ENCODE peak calls at places on chromosomes 4 and X, in six cellular contexts. One of them, this sample, is unnamed. For H3K36me3, the result is how much of the 10 kb centered on the place peaks cover.

GRCh38 chr4:76216975-76217814 is 3.6 kb upstream of the SCARB2 start:
- DNase-seq in right atrium auricular region: no peak
- DNase-seq in lung: no peak
- DNase-seq in upper lobe of left lung: no peak
- DNase-seq in CD8-positive, alpha-beta T cell: no peak
- DNase-seq in tibial artery: no peak
- DNase-seq in this sample: no peak

GRCh38 chr4:4549534-4549933 is 7.7 kb upstream of the STX18 start:
- DNase-seq in upper lobe of left lung: no peak
- DNase-seq in tibial artery: no peak
- DNase-seq in right atrium auricular region: no peak
- DNase-seq in CD8-positive, alpha-beta T cell: no peak
- DNase-seq in lung: no peak
- DNase-seq in this sample: no peak

GRCh38 chr4:170721812-170722373 is 632.1 kb upstream of the AADAT start:
- DNase-seq in lung: no peak
- DNase-seq in upper lobe of left lung: no peak
- DNase-seq in right atrium auricular region: no peak
- DNase-seq in CD8-positive, alpha-beta T cell: no peak
- DNase-seq in tibial artery: no peak
- DNase-seq in this sample: no peak

GRCh38 chr4:60884545-60884944 is 315.6 kb upstream of the ADGRL3 start:
- DNase-seq in right atrium auricular region: no peak
- DNase-seq in tibial artery: no peak
- DNase-seq in CD8-positive, alpha-beta T cell: no peak
- DNase-seq in lung: no peak
- DNase-seq in upper lobe of left lung: no peak
- DNase-seq in this sample: no peak

GRCh38 chr4:173001571-173001970 is 167.0 kb upstream of the GALNT7 start:
- DNase-seq in lung: no peak
- DNase-seq in CD8-positive, alpha-beta T cell: no peak
- DNase-seq in right atrium auricular region: no peak
- DNase-seq in tibial artery: no peak
- DNase-seq in upper lobe of left lung: no peak
- DNase-seq in this sample: no peak

GRCh38 chrX:114959729-114960128 is 57.7 kb downstream of the IL13RA2 start:
- DNase-seq in right atrium auricular region: no peak
- DNase-seq in upper lobe of left lung: no peak
- DNase-seq in tibial artery: no peak
- DNase-seq in lung: no peak
- DNase-seq in CD8-positive, alpha-beta T cell: no peak
- DNase-seq in this sample: peak

GRCh38 chr4:78902313-78902712 is 36.9 kb downstream of the PAQR3 start:
- DNase-seq in upper lobe of left lung: no peak
- DNase-seq in tibial artery: no peak
- DNase-seq in lung: no peak
- DNase-seq in CD8-positive, alpha-beta T cell: no peak
- DNase-seq in right atrium auricular region: no peak
- DNase-seq in this sample: no peak

GRCh38 chr4:3468154-3468553 is 5.0 kb downstream of the DOK7 start:
- DNase-seq in CD8-positive, alpha-beta T cell: no peak
- DNase-seq in tibial artery: no peak
- DNase-seq in upper lobe of left lung: no peak
- DNase-seq in right atrium auricular region: no peak
- DNase-seq in lung: no peak
- DNase-seq in this sample: peak

DNA sequence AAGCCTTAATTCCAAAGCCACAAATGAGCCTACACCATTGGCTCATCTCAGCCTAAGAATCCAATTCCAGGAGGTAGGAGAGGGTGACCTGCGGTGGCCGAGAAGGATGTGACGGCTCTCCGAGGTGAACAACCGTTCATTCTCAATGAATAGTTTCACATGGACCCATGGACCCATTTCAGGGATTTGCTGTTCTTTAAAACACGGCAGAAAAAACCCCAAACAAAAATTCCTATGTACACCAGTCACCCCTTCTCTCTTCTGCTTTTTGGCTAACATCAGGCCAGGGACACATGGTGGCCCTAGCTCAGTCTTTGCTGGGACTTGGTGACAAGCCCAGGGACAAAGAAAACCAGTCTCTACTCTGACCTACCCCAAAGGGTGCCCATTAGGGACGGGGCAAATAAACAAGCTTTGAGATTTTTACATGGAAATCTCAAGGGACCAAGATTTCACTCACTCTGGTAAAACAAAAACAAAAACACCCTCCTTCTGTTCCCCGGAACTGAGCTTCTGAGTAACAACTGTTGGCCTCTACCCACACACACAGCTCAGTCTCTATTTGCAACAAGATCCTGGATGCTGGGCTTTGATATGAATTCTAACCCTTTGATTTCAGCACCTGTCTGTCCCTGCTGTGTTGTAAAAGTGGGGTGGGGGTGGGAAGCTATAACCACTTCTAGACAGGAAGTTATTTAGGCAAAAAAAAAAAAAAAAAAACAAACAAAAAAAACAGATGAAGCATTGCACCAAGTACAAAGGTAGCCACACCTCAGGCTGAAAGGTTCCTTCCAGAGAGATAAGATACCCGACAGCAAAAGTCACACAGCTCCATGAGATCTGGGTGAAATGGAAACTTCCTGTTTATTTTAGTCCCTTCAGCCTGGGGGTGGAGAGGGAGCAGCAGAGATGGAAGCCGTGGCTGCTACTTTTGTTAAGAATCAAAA is 49.0 kb downstream of the DDX3X start:
- DNase-seq in upper lobe of left lung: peak
- DNase-seq in right atrium auricular region: no peak
- DNase-seq in lung: no peak
- DNase-seq in tibial artery: no peak
- DNase-seq in CD8-positive, alpha-beta T cell: no peak
- DNase-seq in this sample: no peak
- TF ChIP-seq CTCF in upper lobe of left lung: no peak
- TF ChIP-seq CTCF in right atrium auricular region: no peak
- TF ChIP-seq CTCF in lung: no peak
- TF ChIP-seq CTCF in tibial artery: no peak
- TF ChIP-seq CTCF in CD8-positive, alpha-beta T cell: no peak
- TF ChIP-seq CTCF in this sample: no peak

DNA sequence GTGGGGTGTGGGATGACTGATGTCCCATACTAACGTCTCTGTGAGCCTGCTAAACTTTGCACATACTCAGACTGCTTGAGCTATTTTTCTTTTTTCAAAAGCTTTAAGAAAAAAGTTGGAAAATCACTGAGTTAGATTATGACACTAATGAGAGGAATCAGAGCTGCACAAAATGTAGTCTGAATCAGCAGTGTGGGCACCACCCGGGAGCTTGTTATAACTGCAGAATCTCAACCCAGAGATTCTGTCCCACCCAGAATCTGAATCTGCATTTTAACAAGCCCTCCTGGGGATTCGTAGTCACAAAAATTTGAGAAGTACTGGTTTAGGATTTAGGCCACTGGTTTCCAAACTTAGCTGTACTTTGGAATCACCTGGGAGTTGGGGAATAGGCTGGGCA is 102.1 kb upstream of the MID1IP1 start:
- DNase-seq in CD8-positive, alpha-beta T cell: no peak
- DNase-seq in right atrium auricular region: no peak
- DNase-seq in lung: no peak
- DNase-seq in upper lobe of left lung: no peak
- DNase-seq in tibial artery: no peak
- DNase-seq in this sample: no peak
- H3K36me3 ChIP-seq in CD8-positive, alpha-beta T cell: under half
- H3K36me3 ChIP-seq in right atrium auricular region: under half
- H3K36me3 ChIP-seq in lung: under half
- H3K36me3 ChIP-seq in upper lobe of left lung: under half
- H3K36me3 ChIP-seq in tibial artery: under half
- H3K36me3 ChIP-seq in this sample: under half

GRCh38 chr4:123621072-123621705 is 224.6 kb downstream of the SPRY1 start:
- DNase-seq in lung: no peak
- DNase-seq in CD8-positive, alpha-beta T cell: no peak
- DNase-seq in tibial artery: peak
- DNase-seq in upper lobe of left lung: no peak
- DNase-seq in right atrium auricular region: peak
- DNase-seq in this sample: no peak
- TF ChIP-seq CTCF in lung: no peak
- TF ChIP-seq CTCF in CD8-positive, alpha-beta T cell: no peak
- TF ChIP-seq CTCF in tibial artery: no peak
- TF ChIP-seq CTCF in upper lobe of left lung: no peak
- TF ChIP-seq CTCF in right atrium auricular region: no peak
- TF ChIP-seq CTCF in this sample: no peak

GRCh38 chrX:147927220-147927619 is 15.5 kb downstream of the FMR1 start:
- DNase-seq in CD8-positive, alpha-beta T cell: no peak
- DNase-seq in lung: no peak
- DNase-seq in upper lobe of left lung: no peak
- DNase-seq in tibial artery: no peak
- DNase-seq in right atrium auricular region: no peak
- DNase-seq in this sample: no peak
- H3K36me3 ChIP-seq in CD8-positive, alpha-beta T cell: under half
- H3K36me3 ChIP-seq in lung: under half
- H3K36me3 ChIP-seq in upper lobe of left lung: under half
- H3K36me3 ChIP-seq in tibial artery: under half
- H3K36me3 ChIP-seq in right atrium auricular region: under half
- H3K36me3 ChIP-seq in this sample: under half

GRCh38 chrX:125132274-125132673 is 187.4 kb upstream of the TEX13C start:
- DNase-seq in tibial artery: no peak
- DNase-seq in right atrium auricular region: no peak
- DNase-seq in CD8-positive, alpha-beta T cell: no peak
- DNase-seq in upper lobe of left lung: no peak
- DNase-seq in lung: no peak
- DNase-seq in this sample: peak

DNA sequence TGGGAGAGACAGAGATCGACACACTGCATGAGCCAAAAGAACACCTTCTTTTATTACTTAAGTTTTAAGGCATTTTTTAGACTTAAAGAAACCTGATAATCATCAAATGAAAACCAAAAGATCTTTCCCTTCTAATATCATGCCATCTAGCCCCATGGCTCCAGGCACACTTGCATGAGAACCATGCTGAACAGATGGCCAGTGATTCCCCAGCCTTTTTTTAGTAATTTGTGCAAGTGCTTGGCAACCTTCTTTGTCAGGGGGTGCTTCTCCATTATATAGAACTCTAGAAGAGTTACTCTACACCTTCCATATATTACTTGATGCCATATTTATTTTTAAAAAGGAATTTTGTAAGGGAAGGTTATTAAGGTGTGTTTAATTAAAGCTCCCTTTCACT is 182.2 kb upstream of the TEX13C start:
- DNase-seq in right atrium auricular region: no peak
- DNase-seq in upper lobe of left lung: no peak
- DNase-seq in tibial artery: no peak
- DNase-seq in CD8-positive, alpha-beta T cell: no peak
- DNase-seq in lung: no peak
- DNase-seq in this sample: no peak
- TF ChIP-seq CTCF in right atrium auricular region: no peak
- TF ChIP-seq CTCF in upper lobe of left lung: no peak
- TF ChIP-seq CTCF in tibial artery: no peak
- TF ChIP-seq CTCF in CD8-positive, alpha-beta T cell: no peak
- TF ChIP-seq CTCF in lung: no peak
- TF ChIP-seq CTCF in this sample: no peak

DNA sequence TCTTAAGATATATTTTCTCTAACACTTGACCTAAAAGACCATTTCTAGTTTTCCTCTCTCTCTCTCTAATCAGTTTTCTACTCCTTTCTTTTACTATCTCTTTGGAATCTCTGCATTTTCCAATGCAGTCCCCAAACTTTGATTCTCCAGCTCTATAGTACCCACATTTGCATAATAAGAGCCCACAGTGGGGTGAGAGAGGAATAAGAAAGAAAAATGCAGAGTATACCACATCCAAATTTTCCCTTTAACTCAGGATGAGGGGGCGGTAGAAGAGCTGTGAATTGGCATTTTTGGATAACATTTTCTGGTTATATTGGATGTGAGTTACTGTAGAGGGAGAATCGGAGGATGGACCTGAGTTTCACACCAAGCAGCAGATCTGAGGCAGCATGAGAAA is 74.4 kb upstream of the SOD3 start:
- DNase-seq in right atrium auricular region: no peak
- DNase-seq in CD8-positive, alpha-beta T cell: no peak
- DNase-seq in tibial artery: no peak
- DNase-seq in lung: peak
- DNase-seq in upper lobe of left lung: no peak
- DNase-seq in this sample: no peak
- H3K36me3 ChIP-seq in right atrium auricular region: under half
- H3K36me3 ChIP-seq in CD8-positive, alpha-beta T cell: under half
- H3K36me3 ChIP-seq in tibial artery: under half
- H3K36me3 ChIP-seq in lung: under half
- H3K36me3 ChIP-seq in upper lobe of left lung: under half
- H3K36me3 ChIP-seq in this sample: under half

GRCh38 chr4:10441512-10441911 is 15.7 kb downstream of the ZNF518B start:
- DNase-seq in lung: no peak
- DNase-seq in upper lobe of left lung: no peak
- DNase-seq in right atrium auricular region: no peak
- DNase-seq in CD8-positive, alpha-beta T cell: no peak
- DNase-seq in tibial artery: no peak
- DNase-seq in this sample: no peak

GRCh38 chr4:10442976-10443375 is 14.2 kb downstream of the ZNF518B start:
- DNase-seq in tibial artery: no peak
- DNase-seq in right atrium auricular region: no peak
- DNase-seq in upper lobe of left lung: no peak
- DNase-seq in lung: no peak
- DNase-seq in CD8-positive, alpha-beta T cell: no peak
- DNase-seq in this sample: no peak

GRCh38 chr4:10438924-10439323 is 18.3 kb downstream of the ZNF518B start:
- DNase-seq in CD8-positive, alpha-beta T cell: no peak
- DNase-seq in tibial artery: no peak
- DNase-seq in upper lobe of left lung: no peak
- DNase-seq in right atrium auricular region: no peak
- DNase-seq in lung: no peak
- DNase-seq in this sample: no peak

DNA sequence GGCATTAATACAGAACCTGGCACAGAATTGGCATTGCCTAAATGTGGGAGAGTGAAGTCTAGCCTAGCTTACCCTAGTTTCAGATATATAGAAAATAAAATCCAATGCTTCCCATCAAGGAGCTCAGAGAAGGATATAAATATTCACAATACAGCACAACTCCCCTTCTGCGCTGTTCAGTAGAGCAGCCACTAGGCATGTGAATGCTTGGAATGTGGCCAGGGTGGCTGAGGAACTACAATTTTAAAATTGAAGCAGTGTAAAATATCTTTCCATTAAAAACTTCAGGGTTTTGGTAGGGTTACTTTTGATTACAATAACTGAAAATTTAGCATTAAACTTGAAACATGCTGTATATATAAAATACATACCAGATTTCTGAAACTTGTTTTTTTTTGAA is 19.5 kb downstream of the ZNF518B start:
- DNase-seq in tibial artery: no peak
- DNase-seq in upper lobe of left lung: no peak
- DNase-seq in CD8-positive, alpha-beta T cell: no peak
- DNase-seq in lung: no peak
- DNase-seq in right atrium auricular region: no peak
- DNase-seq in this sample: no peak
- TF ChIP-seq CTCF in tibial artery: no peak
- TF ChIP-seq CTCF in upper lobe of left lung: no peak
- TF ChIP-seq CTCF in CD8-positive, alpha-beta T cell: no peak
- TF ChIP-seq CTCF in lung: no peak
- TF ChIP-seq CTCF in right atrium auricular region: no peak
- TF ChIP-seq CTCF in this sample: no peak

DNA sequence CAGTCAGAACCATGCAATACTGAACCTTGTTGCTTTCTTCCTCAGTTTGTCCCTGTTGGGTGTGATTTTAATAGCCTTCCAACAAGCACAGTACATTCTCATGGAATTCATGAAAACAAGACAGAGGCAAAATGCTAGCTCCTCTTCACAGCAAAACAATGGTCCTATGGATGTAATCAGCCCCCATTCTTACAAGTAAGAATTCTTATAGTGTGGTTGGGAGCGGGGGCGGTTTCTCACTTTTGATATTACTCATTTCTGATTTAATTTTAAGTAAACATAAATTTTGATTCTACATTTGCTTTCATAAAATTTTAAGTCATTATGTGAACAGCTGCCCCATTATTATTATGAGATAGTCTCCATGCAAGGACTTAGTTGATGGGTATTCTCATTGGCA is 80.8 kb upstream of the TLR2 start:
- DNase-seq in tibial artery: no peak
- DNase-seq in CD8-positive, alpha-beta T cell: no peak
- DNase-seq in lung: no peak
- DNase-seq in upper lobe of left lung: no peak
- DNase-seq in right atrium auricular region: no peak
- DNase-seq in this sample: no peak
- H3K36me3 ChIP-seq in tibial artery: half or more
- H3K36me3 ChIP-seq in CD8-positive, alpha-beta T cell: half or more
- H3K36me3 ChIP-seq in lung: under half
- H3K36me3 ChIP-seq in upper lobe of left lung: under half
- H3K36me3 ChIP-seq in right atrium auricular region: half or more
- H3K36me3 ChIP-seq in this sample: under half